ENCODE peak calls at places on chromosomes 4 and X, in nine cellular contexts. One of them, this sample, is unnamed.
A peak's percentile ranks its signal among the peaks of the same experiment; 100 is the strongest.

GRCh38 chr4:75080888-75081287 is 148.0 kb downstream of the PARM1 start:
- DNase-seq in tibial artery: no peak
- DNase-seq in NCI-H1092: no peak
- DNase-seq in GM13976: no peak
- DNase-seq in ureter: no peak
- DNase-seq in BJ: no peak
- DNase-seq in NCI-H1694: no peak
- DNase-seq in stimulated activated CD8-positive, alpha-beta memory T cell treated with anti-CD3 and anti-CD28 coated beads, Interleukin-15, amount 100 ng/mL, for 4 hours: no peak
- DNase-seq in mucosa of descending colon: no peak
- DNase-seq in this sample: no peak

GRCh38 chr4:72311291-72311690 is 257.7 kb downstream of the ADAMTS3 start:
- DNase-seq in tibial artery: no peak
- DNase-seq in NCI-H1092: no peak
- DNase-seq in GM13976: no peak
- DNase-seq in ureter: no peak
- DNase-seq in BJ: no peak
- DNase-seq in NCI-H1694: no peak
- DNase-seq in stimulated activated CD8-positive, alpha-beta memory T cell treated with anti-CD3 and anti-CD28 coated beads, Interleukin-15, amount 100 ng/mL, for 4 hours: no peak
- DNase-seq in mucosa of descending colon: no peak
- DNase-seq in this sample: no peak

GRCh38 chrX:115178473-115178872 is 10.7 kb upstream of the RBMXL3 start:
- DNase-seq in tibial artery: no peak
- DNase-seq in NCI-H1092: no peak
- DNase-seq in GM13976: no peak
- DNase-seq in ureter: no peak
- DNase-seq in BJ: no peak
- DNase-seq in NCI-H1694: no peak
- DNase-seq in stimulated activated CD8-positive, alpha-beta memory T cell treated with anti-CD3 and anti-CD28 coated beads, Interleukin-15, amount 100 ng/mL, for 4 hours: no peak
- DNase-seq in mucosa of descending colon: no peak
- DNase-seq in this sample: no peak

GRCh38 chr4:154560824-154561231 is 2.0 kb upstream of the FGB start:
- DNase-seq in tibial artery: no peak
- DNase-seq in NCI-H1092: no peak
- DNase-seq in GM13976: no peak
- DNase-seq in ureter: no peak
- DNase-seq in BJ: no peak
- DNase-seq in NCI-H1694: no peak
- DNase-seq in stimulated activated CD8-positive, alpha-beta memory T cell treated with anti-CD3 and anti-CD28 coated beads, Interleukin-15, amount 100 ng/mL, for 4 hours: no peak
- DNase-seq in mucosa of descending colon: no peak
- DNase-seq in this sample: no peak

GRCh38 chr4:41145571-41146078 is 68.7 kb downstream of the APBB2 start:
- DNase-seq in tibial artery: no peak
- DNase-seq in NCI-H1092: no peak
- DNase-seq in GM13976: no peak
- DNase-seq in ureter: no peak
- DNase-seq in BJ: no peak
- DNase-seq in NCI-H1694: no peak
- DNase-seq in stimulated activated CD8-positive, alpha-beta memory T cell treated with anti-CD3 and anti-CD28 coated beads, Interleukin-15, amount 100 ng/mL, for 4 hours: no peak
- DNase-seq in mucosa of descending colon: no peak
- DNase-seq in this sample: no peak

GRCh38 chrX:133953078-133953477 is 32.3 kb downstream of the GPC3 start:
- DNase-seq in tibial artery: no peak
- DNase-seq in NCI-H1092: no peak
- DNase-seq in GM13976: no peak
- DNase-seq in ureter: no peak
- DNase-seq in BJ: no peak
- DNase-seq in NCI-H1694: no peak
- DNase-seq in stimulated activated CD8-positive, alpha-beta memory T cell treated with anti-CD3 and anti-CD28 coated beads, Interleukin-15, amount 100 ng/mL, for 4 hours: no peak
- DNase-seq in mucosa of descending colon: no peak
- DNase-seq in this sample: no peak

GRCh38 chrX:64642482-64642881 is 247.2 kb upstream of the MTMR8 start:
- DNase-seq in tibial artery: no peak
- DNase-seq in NCI-H1092: no peak
- DNase-seq in GM13976: no peak
- DNase-seq in ureter: no peak
- DNase-seq in BJ: no peak
- DNase-seq in NCI-H1694: no peak
- DNase-seq in stimulated activated CD8-positive, alpha-beta memory T cell treated with anti-CD3 and anti-CD28 coated beads, Interleukin-15, amount 100 ng/mL, for 4 hours: no peak
- DNase-seq in mucosa of descending colon: no peak
- DNase-seq in this sample: no peak

GRCh38 chr4:42671431-42672194 is 14.7 kb upstream of the ATP8A1 start:
- DNase-seq in tibial artery: no peak
- DNase-seq in NCI-H1092: no peak
- DNase-seq in GM13976: no peak
- DNase-seq in ureter: no peak
- DNase-seq in BJ: no peak
- DNase-seq in NCI-H1694: no peak
- DNase-seq in stimulated activated CD8-positive, alpha-beta memory T cell treated with anti-CD3 and anti-CD28 coated beads, Interleukin-15, amount 100 ng/mL, for 4 hours: peak; percentile 21
- DNase-seq in mucosa of descending colon: no peak
- DNase-seq in this sample: no peak

GRCh38 chr4:159278399-159278798 is 175.5 kb downstream of the RAPGEF2 start:
- DNase-seq in tibial artery: no peak
- DNase-seq in NCI-H1092: no peak
- DNase-seq in GM13976: no peak
- DNase-seq in ureter: no peak
- DNase-seq in BJ: no peak
- DNase-seq in NCI-H1694: no peak
- DNase-seq in stimulated activated CD8-positive, alpha-beta memory T cell treated with anti-CD3 and anti-CD28 coated beads, Interleukin-15, amount 100 ng/mL, for 4 hours: no peak
- DNase-seq in mucosa of descending colon: no peak
- DNase-seq in this sample: no peak

GRCh38 chr4:104447346-104447745 is 47.3 kb downstream of the CXXC4 start:
- DNase-seq in tibial artery: no peak
- DNase-seq in NCI-H1092: no peak
- DNase-seq in GM13976: no peak
- DNase-seq in ureter: no peak
- DNase-seq in BJ: no peak
- DNase-seq in NCI-H1694: no peak
- DNase-seq in stimulated activated CD8-positive, alpha-beta memory T cell treated with anti-CD3 and anti-CD28 coated beads, Interleukin-15, amount 100 ng/mL, for 4 hours: no peak
- DNase-seq in mucosa of descending colon: no peak
- DNase-seq in this sample: no peak